ENCODE peak calls at places on chromosome X, in eight cellular contexts. T, D, Q, Y, M, W, E and K are unnamed samples.

GRCh38 chrX:103304705-103305104 is 6.1 kb downstream of the BEX2 start:
- DNase-seq in W (no peak), M (no peak), T (no peak), Y (no peak), D (no peak), Q (no peak), E (no peak), K (no peak)

GRCh38 chrX:12672362-12673106 is 118.7 kb upstream of the PRPS2 start:
- DNase-seq in Q (no peak), E (no peak), W (no peak), D (no peak), Y (no peak), M (no peak), T (no peak), K (no peak)

GRCh38 chrX:40010550-40011364 is 87.0 kb downstream of the BCOR start:
- DNase-seq in T (no peak), Y (no peak), D (no peak), E (no peak), Q (no peak), M (no peak), W (no peak), K (no peak)

GRCh38 chrX:116232833-116233232 is 62.3 kb downstream of the AGTR2 start:
- DNase-seq in Q (no peak), E (no peak), T (no peak), W (no peak), Y (no peak), D (peak), M (peak), K (no peak)

GRCh38 chrX:11757729-11758399 is at the start of gene MSL3:
- DNase-seq in Q (peak), W (peak), T (peak), Y (peak), M (peak), E (peak), D (peak), K (no peak)

GRCh38 chrX:55007633-55008032 is 7.5 kb downstream of the APEX2 start:
- DNase-seq in M (peak), Y (no peak), E (peak), W (no peak), T (peak), Q (no peak), D (peak), K (no peak)

GRCh38 chrX:49192722-49193328 is 6.7 kb upstream of the PRICKLE3 start:
- DNase-seq in M (peak), T (peak), W (no peak), E (peak), Q (peak), Y (peak), D (peak), K (no peak)

GRCh38 chrX:7108995-7109634 is 38.4 kb upstream of the STS start:
- DNase-seq in W (peak), E (no peak), Q (no peak), T (no peak), Y (peak), D (no peak), M (no peak), K (no peak)

GRCh38 chrX:23451266-23451665 is 116.6 kb downstream of the PTCHD1 start:
- DNase-seq in Y (no peak), D (no peak), W (no peak), Q (no peak), M (no peak), T (no peak), E (no peak), K (no peak)

GRCh38 chrX:149611619-149612018 is 16.5 kb upstream of the HSFX2 start:
- DNase-seq in Y (no peak), Q (no peak), E (no peak), M (no peak), T (no peak), D (no peak), W (no peak), K (no peak)

GRCh38 chrX:35699642-35700041 is 98.5 kb upstream of the MAGEB16 start:
- DNase-seq in W (no peak), D (no peak), E (no peak), Y (no peak), Q (no peak), T (no peak), M (no peak), K (no peak)

GRCh38 chrX:112837531-112837930 is 3.1 kb downstream of the AMOT start:
- DNase-seq in D (no peak), M (no peak), Y (no peak), W (peak), Q (no peak), T (no peak), E (no peak), K (no peak)

GRCh38 chrX:18900401-18900976 is 83.4 kb downstream of the PHKA2 start:
- DNase-seq in Y (no peak), T (no peak), D (no peak), M (no peak), Q (no peak), W (no peak), E (no peak), K (no peak)

GRCh38 chrX:133402830-133403625 is 12.3 kb downstream of the GPC4 start:
- DNase-seq in E (no peak), Y (no peak), T (no peak), D (no peak), W (no peak), Q (no peak), M (no peak), K (no peak)

GRCh38 chrX:74467656-74468055 is 46.4 kb downstream of the SLC16A2 start:
- DNase-seq in E (no peak), Y (no peak), D (no peak), T (no peak), Q (no peak), W (no peak), M (no peak), K (no peak)

GRCh38 chrX:44494357-44494756 is 48.3 kb downstream of the FUNDC1 start:
- DNase-seq in T (no peak), D (no peak), Y (no peak), Q (no peak), M (no peak), W (no peak), E (no peak), K (no peak)

GRCh38 chrX:115226929-115227328 is 7.0 kb downstream of the LRCH2 start:
- DNase-seq in Y (peak), E (peak), M (peak), D (peak), W (peak), T (no peak), Q (no peak), K (no peak)

GRCh38 chrX:22126311-22126710 is 94.2 kb downstream of the PHEX start:
- DNase-seq in T (no peak), M (peak), W (no peak), Q (no peak), Y (no peak), E (no peak), D (peak), K (no peak)

GRCh38 chrX:69253821-69254220 is 88.6 kb upstream of the PJA1 start:
- DNase-seq in D (no peak), T (no peak), Y (no peak), Q (no peak), E (no peak), W (no peak), M (no peak), K (no peak)

GRCh38 chrX:68743754-68744153 is 85.1 kb upstream of the EFNB1 start:
- DNase-seq in T (no peak), E (no peak), W (no peak), Y (no peak), D (no peak), M (no peak), Q (no peak), K (no peak)

GRCh38 chrX:37846934-37847732 is at the start of gene DYNLT3:
- DNase-seq in Q (peak), W (peak), Y (no peak), T (peak), E (peak), D (peak), M (peak), K (peak)

GRCh38 chrX:12988797-12989196 is 13.9 kb downstream of the TMSB4X start:
- DNase-seq in T (no peak), D (peak), Q (peak), M (peak), E (peak), W (no peak), Y (no peak), K (no peak)

GRCh38 chrX:133580630-133581029 is 165.3 kb upstream of the GPC4 start:
- DNase-seq in Q (no peak), T (no peak), Y (no peak), E (no peak), M (no peak), D (peak), W (no peak), K (no peak)

GRCh38 chrX:48531359-48531954 is 8.1 kb upstream of the TBC1D25 start:
- DNase-seq in Q (peak), M (peak), D (peak), T (no peak), Y (no peak), E (no peak), W (no peak), K (no peak)

GRCh38 chrX:93591398-93591797 is 82.0 kb downstream of the NAP1L3 start:
- DNase-seq in W (no peak), M (no peak), Q (no peak), D (no peak), Y (no peak), E (no peak), T (no peak), K (no peak)

GRCh38 chrX:103254171-103254824 is 657 bp downstream of the TCEAL8 start:
- DNase-seq in M (peak), Y (peak), T (peak), W (peak), Q (peak), D (peak), E (peak), K (peak)

GRCh38 chrX:68934421-68934820 is 105.6 kb downstream of the EFNB1 start:
- DNase-seq in M (no peak), Y (no peak), Q (no peak), W (no peak), D (no peak), E (no peak), T (peak), K (no peak)

GRCh38 chrX:70434914-70435586 is 9.6 kb upstream of the DLG3 start:
- DNase-seq in T (no peak), Y (no peak), M (peak), W (no peak), Q (no peak), E (no peak), D (peak), K (no peak)

GRCh38 chrX:20361890-20362262 is 95.2 kb upstream of the RPS6KA3 start:
- DNase-seq in D (peak), Q (no peak), W (no peak), M (peak), T (no peak), E (peak), Y (no peak), K (no peak)

GRCh38 chrX:24014388-24015018 is 12.5 kb downstream of the KLHL15 start:
- DNase-seq in M (peak), Q (no peak), W (no peak), T (no peak), D (no peak), Y (no peak), E (no peak), K (no peak)

GRCh38 chrX:3476973-3477372 is 130.5 kb upstream of the MXRA5 start:
- DNase-seq in M (no peak), D (no peak), E (no peak), Q (no peak), Y (no peak), T (no peak), W (no peak), K (no peak)

GRCh38 chrX:8405631-8406030 is 59.0 kb upstream of the VCX3B start:
- DNase-seq in D (no peak), M (no peak), E (no peak), Q (no peak), Y (no peak), W (no peak), T (no peak), K (no peak)

GRCh38 chrX:320126-320783 is 1.7 kb upstream of the GTPBP6 start:
- DNase-seq in D (peak), Y (no peak), T (peak), M (peak), Q (no peak), E (no peak), W (no peak), K (no peak)

GRCh38 chrX:136227074-136227473 is 24.1 kb downstream of the MAP7D3 start:
- DNase-seq in W (no peak), D (no peak), T (no peak), M (no peak), E (no peak), Q (no peak), Y (no peak), K (no peak)

GRCh38 chrX:132631579-132632232 is 142.9 kb upstream of the MBNL3 start:
- DNase-seq in W (no peak), E (peak), D (peak), Y (peak), M (peak), Q (peak), T (no peak), K (no peak)

GRCh38 chrX:56761167-56761566 is 32.1 kb downstream of the NBDY start:
- DNase-seq in E (no peak), W (no peak), M (no peak), T (no peak), Q (no peak), D (no peak), Y (no peak), K (no peak)

GRCh38 chrX:46587753-46588171 is 14.2 kb downstream of the CHST7 start:
- DNase-seq in E (no peak), M (no peak), D (peak), Y (no peak), T (no peak), W (no peak), Q (no peak), K (no peak)
- H3K4me3 ChIP-seq in E (no peak), M (no peak), D (no peak), Y (peak), T (no peak), W (no peak), Q (no peak), K (no peak)

GRCh38 chrX:153831435-153832150 is 1.2 kb upstream of the PDZD4 start:
- DNase-seq in Y (no peak), M (no peak), Q (no peak), E (no peak), D (no peak), W (no peak), T (no peak), K (no peak)
- H3K4me3 ChIP-seq in Y (no peak), M (no peak), Q (no peak), E (no peak), D (no peak), W (no peak), T (no peak), K (peak)

GRCh38 chrX:154516655-154517100 is 646 bp upstream of the FAM3A start:
- DNase-seq in D (peak), E (no peak), T (peak), M (peak), Y (no peak), Q (no peak), W (no peak), K (no peak)
- H3K4me3 ChIP-seq in D (peak), E (peak), T (peak), M (peak), Y (peak), Q (peak), W (peak), K (peak)

GRCh38 chrX:10108288-10108687 is 48.5 kb upstream of the CLCN4 start:
- DNase-seq in Y (no peak), M (no peak), W (no peak), D (no peak), E (no peak), Q (no peak), T (no peak), K (no peak)
- H3K4me3 ChIP-seq in Y (peak), M (no peak), W (no peak), D (no peak), E (no peak), Q (no peak), T (no peak), K (no peak)

DNA sequence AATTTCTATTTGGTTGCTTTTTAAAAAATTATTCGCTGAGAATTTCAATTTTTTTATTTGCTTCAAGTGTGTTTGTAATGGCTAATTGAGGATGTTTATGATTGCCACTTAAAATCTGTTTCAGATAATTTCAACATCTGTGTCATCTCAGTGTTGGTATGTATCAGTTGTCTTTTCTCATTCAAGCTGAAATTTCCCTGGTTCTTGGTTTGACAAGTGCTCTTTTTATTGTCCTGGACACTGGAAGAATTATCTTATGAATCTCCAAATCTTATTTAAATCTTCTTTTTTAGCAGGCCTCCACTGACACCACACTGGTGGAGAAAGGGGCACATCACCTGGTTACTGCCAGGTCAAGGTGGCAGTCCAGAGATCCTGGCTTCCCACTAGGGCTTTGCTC is 21.5 kb downstream of the CHST7 start:
- DNase-seq in Q (no peak), W (no peak), Y (no peak), M (no peak), D (no peak), T (no peak), E (no peak), K (no peak)
- H3K4me3 ChIP-seq in Q (no peak), W (no peak), Y (no peak), M (no peak), D (no peak), T (no peak), E (no peak), K (no peak)